ENCODE peak calls at places on chromosomes 2 and 18, in four cellular contexts. One of them, this sample, is unnamed.

GRCh38 chr2:95024306-95024880 is 1.1 kb upstream of the MAL start:
- DNase-seq in NCI-H1092: no peak
- DNase-seq in activated naive CD4-positive, alpha-beta T cell treated with anti-CD3 and anti-CD28 coated beads, Interleukin-2, amount 10 ng/mL, durations not matched to agents 7 days and 5 days: no peak
- DNase-seq in globus pallidus: peak
- DNase-seq in this sample: no peak

GRCh38 chr18:69172046-69172445 is 228.6 kb upstream of the DOK6 start:
- DNase-seq in NCI-H1092: no peak
- DNase-seq in activated naive CD4-positive, alpha-beta T cell treated with anti-CD3 and anti-CD28 coated beads, Interleukin-2, amount 10 ng/mL, durations not matched to agents 7 days and 5 days: no peak
- DNase-seq in globus pallidus: no peak
- DNase-seq in this sample: no peak

GRCh38 chr2:239363946-239364637 is 36.7 kb downstream of the HDAC4 start:
- DNase-seq in NCI-H1092: no peak
- DNase-seq in activated naive CD4-positive, alpha-beta T cell treated with anti-CD3 and anti-CD28 coated beads, Interleukin-2, amount 10 ng/mL, durations not matched to agents 7 days and 5 days: no peak
- DNase-seq in globus pallidus: no peak
- DNase-seq in this sample: no peak

GRCh38 chr2:164369416-164369815 is 251.9 kb downstream of the GRB14 start:
- DNase-seq in NCI-H1092: no peak
- DNase-seq in activated naive CD4-positive, alpha-beta T cell treated with anti-CD3 and anti-CD28 coated beads, Interleukin-2, amount 10 ng/mL, durations not matched to agents 7 days and 5 days: no peak
- DNase-seq in globus pallidus: no peak
- DNase-seq in this sample: no peak

GRCh38 chr2:62415019-62415431 is 91.0 kb downstream of the TMEM17 start:
- DNase-seq in NCI-H1092: no peak
- DNase-seq in activated naive CD4-positive, alpha-beta T cell treated with anti-CD3 and anti-CD28 coated beads, Interleukin-2, amount 10 ng/mL, durations not matched to agents 7 days and 5 days: no peak
- DNase-seq in globus pallidus: peak
- DNase-seq in this sample: no peak

GRCh38 chr18:35076556-35076955 is 35.3 kb downstream of the MAPRE2 start:
- DNase-seq in NCI-H1092: no peak
- DNase-seq in activated naive CD4-positive, alpha-beta T cell treated with anti-CD3 and anti-CD28 coated beads, Interleukin-2, amount 10 ng/mL, durations not matched to agents 7 days and 5 days: no peak
- DNase-seq in globus pallidus: no peak
- DNase-seq in this sample: no peak

GRCh38 chr2:1727796-1728474 is 16.4 kb downstream of the PXDN start:
- DNase-seq in NCI-H1092: no peak
- DNase-seq in activated naive CD4-positive, alpha-beta T cell treated with anti-CD3 and anti-CD28 coated beads, Interleukin-2, amount 10 ng/mL, durations not matched to agents 7 days and 5 days: no peak
- DNase-seq in globus pallidus: no peak
- DNase-seq in this sample: no peak

GRCh38 chr2:21175895-21176646 is 52.3 kb downstream of the TDRD15 start:
- DNase-seq in NCI-H1092: no peak
- DNase-seq in activated naive CD4-positive, alpha-beta T cell treated with anti-CD3 and anti-CD28 coated beads, Interleukin-2, amount 10 ng/mL, durations not matched to agents 7 days and 5 days: no peak
- DNase-seq in globus pallidus: peak
- DNase-seq in this sample: no peak

GRCh38 chr2:130728007-130728454 is 839 bp upstream of the GPR148 start:
- DNase-seq in NCI-H1092: no peak
- DNase-seq in activated naive CD4-positive, alpha-beta T cell treated with anti-CD3 and anti-CD28 coated beads, Interleukin-2, amount 10 ng/mL, durations not matched to agents 7 days and 5 days: peak
- DNase-seq in globus pallidus: no peak
- DNase-seq in this sample: no peak

GRCh38 chr2:85583667-85584353 is 421 bp upstream of the VAMP5 start:
- DNase-seq in NCI-H1092: no peak
- DNase-seq in activated naive CD4-positive, alpha-beta T cell treated with anti-CD3 and anti-CD28 coated beads, Interleukin-2, amount 10 ng/mL, durations not matched to agents 7 days and 5 days: peak
- DNase-seq in globus pallidus: no peak
- DNase-seq in this sample: no peak

GRCh38 chr2:62197017-62197586 is 1.2 kb downstream of the B3GNT2 start:
- DNase-seq in NCI-H1092: no peak
- DNase-seq in activated naive CD4-positive, alpha-beta T cell treated with anti-CD3 and anti-CD28 coated beads, Interleukin-2, amount 10 ng/mL, durations not matched to agents 7 days and 5 days: peak
- DNase-seq in globus pallidus: peak
- DNase-seq in this sample: no peak

GRCh38 chr2:209937893-209938292 is 64.5 kb upstream of the RPE start:
- DNase-seq in NCI-H1092: no peak
- DNase-seq in activated naive CD4-positive, alpha-beta T cell treated with anti-CD3 and anti-CD28 coated beads, Interleukin-2, amount 10 ng/mL, durations not matched to agents 7 days and 5 days: no peak
- DNase-seq in globus pallidus: no peak
- DNase-seq in this sample: no peak

GRCh38 chr2:201116959-201117734 is 1.2 kb downstream of the CFLAR start:
- DNase-seq in NCI-H1092: no peak
- DNase-seq in activated naive CD4-positive, alpha-beta T cell treated with anti-CD3 and anti-CD28 coated beads, Interleukin-2, amount 10 ng/mL, durations not matched to agents 7 days and 5 days: peak
- DNase-seq in globus pallidus: peak
- DNase-seq in this sample: peak

GRCh38 chr2:209933499-209934458 is 68.7 kb upstream of the RPE start:
- DNase-seq in NCI-H1092: no peak
- DNase-seq in activated naive CD4-positive, alpha-beta T cell treated with anti-CD3 and anti-CD28 coated beads, Interleukin-2, amount 10 ng/mL, durations not matched to agents 7 days and 5 days: no peak
- DNase-seq in globus pallidus: peak
- DNase-seq in this sample: no peak

GRCh38 chr18:24112464-24112863 is 26.4 kb upstream of the CABYR start:
- DNase-seq in NCI-H1092: no peak
- DNase-seq in activated naive CD4-positive, alpha-beta T cell treated with anti-CD3 and anti-CD28 coated beads, Interleukin-2, amount 10 ng/mL, durations not matched to agents 7 days and 5 days: no peak
- DNase-seq in globus pallidus: no peak
- DNase-seq in this sample: no peak

GRCh38 chr18:34970106-34970505 is 71.1 kb upstream of the MAPRE2 start:
- DNase-seq in NCI-H1092: no peak
- DNase-seq in activated naive CD4-positive, alpha-beta T cell treated with anti-CD3 and anti-CD28 coated beads, Interleukin-2, amount 10 ng/mL, durations not matched to agents 7 days and 5 days: no peak
- DNase-seq in globus pallidus: no peak
- DNase-seq in this sample: no peak

GRCh38 chr18:34659579-34660517 is 50.2 kb upstream of the DTNA start:
- DNase-seq in NCI-H1092: peak
- DNase-seq in activated naive CD4-positive, alpha-beta T cell treated with anti-CD3 and anti-CD28 coated beads, Interleukin-2, amount 10 ng/mL, durations not matched to agents 7 days and 5 days: no peak
- DNase-seq in globus pallidus: peak
- DNase-seq in this sample: no peak

GRCh38 chr2:40193670-40194026 is 258.2 kb downstream of the SLC8A1 start:
- DNase-seq in NCI-H1092: no peak
- DNase-seq in activated naive CD4-positive, alpha-beta T cell treated with anti-CD3 and anti-CD28 coated beads, Interleukin-2, amount 10 ng/mL, durations not matched to agents 7 days and 5 days: no peak
- DNase-seq in globus pallidus: no peak
- DNase-seq in this sample: no peak

GRCh38 chr2:100137877-100138570 is 4.4 kb downstream of the AFF3 start:
- DNase-seq in NCI-H1092: peak
- DNase-seq in activated naive CD4-positive, alpha-beta T cell treated with anti-CD3 and anti-CD28 coated beads, Interleukin-2, amount 10 ng/mL, durations not matched to agents 7 days and 5 days: peak
- DNase-seq in globus pallidus: no peak
- DNase-seq in this sample: no peak

GRCh38 chr2:120203341-120204021 is 19.7 kb downstream of the TMEM185B start:
- DNase-seq in NCI-H1092: no peak
- DNase-seq in activated naive CD4-positive, alpha-beta T cell treated with anti-CD3 and anti-CD28 coated beads, Interleukin-2, amount 10 ng/mL, durations not matched to agents 7 days and 5 days: no peak
- DNase-seq in globus pallidus: no peak
- DNase-seq in this sample: no peak

GRCh38 chr2:41957431-41957830 is 90.4 kb upstream of the PKDCC start:
- DNase-seq in NCI-H1092: no peak
- DNase-seq in activated naive CD4-positive, alpha-beta T cell treated with anti-CD3 and anti-CD28 coated beads, Interleukin-2, amount 10 ng/mL, durations not matched to agents 7 days and 5 days: no peak
- DNase-seq in globus pallidus: no peak
- DNase-seq in this sample: no peak

GRCh38 chr18:13568443-13569392 is 157.6 kb downstream of the FAM210A start:
- DNase-seq in NCI-H1092: no peak
- DNase-seq in activated naive CD4-positive, alpha-beta T cell treated with anti-CD3 and anti-CD28 coated beads, Interleukin-2, amount 10 ng/mL, durations not matched to agents 7 days and 5 days: no peak
- DNase-seq in globus pallidus: peak
- DNase-seq in this sample: no peak

GRCh38 chr2:177353084-177353483 is 39.5 kb upstream of the AGPS start:
- DNase-seq in NCI-H1092: no peak
- DNase-seq in activated naive CD4-positive, alpha-beta T cell treated with anti-CD3 and anti-CD28 coated beads, Interleukin-2, amount 10 ng/mL, durations not matched to agents 7 days and 5 days: no peak
- DNase-seq in globus pallidus: no peak
- DNase-seq in this sample: no peak

GRCh38 chr2:169095631-169096105 is 26.3 kb downstream of the DHRS9 start:
- DNase-seq in NCI-H1092: no peak
- DNase-seq in activated naive CD4-positive, alpha-beta T cell treated with anti-CD3 and anti-CD28 coated beads, Interleukin-2, amount 10 ng/mL, durations not matched to agents 7 days and 5 days: no peak
- DNase-seq in globus pallidus: no peak
- DNase-seq in this sample: no peak

GRCh38 chr2:105052773-105053172 is 14.9 kb downstream of the MRPS9 start:
- DNase-seq in NCI-H1092: no peak
- DNase-seq in activated naive CD4-positive, alpha-beta T cell treated with anti-CD3 and anti-CD28 coated beads, Interleukin-2, amount 10 ng/mL, durations not matched to agents 7 days and 5 days: no peak
- DNase-seq in globus pallidus: no peak
- DNase-seq in this sample: no peak

GRCh38 chr2:227473019-227473461 is 1.1 kb downstream of the AGFG1 start:
- DNase-seq in NCI-H1092: no peak
- DNase-seq in activated naive CD4-positive, alpha-beta T cell treated with anti-CD3 and anti-CD28 coated beads, Interleukin-2, amount 10 ng/mL, durations not matched to agents 7 days and 5 days: no peak
- DNase-seq in globus pallidus: no peak
- DNase-seq in this sample: no peak

GRCh38 chr2:215537621-215538020 is 101.8 kb upstream of the FN1 start:
- DNase-seq in NCI-H1092: no peak
- DNase-seq in activated naive CD4-positive, alpha-beta T cell treated with anti-CD3 and anti-CD28 coated beads, Interleukin-2, amount 10 ng/mL, durations not matched to agents 7 days and 5 days: no peak
- DNase-seq in globus pallidus: no peak
- DNase-seq in this sample: no peak

GRCh38 chr2:65730186-65730585 is 297.8 kb upstream of the SPRED2 start:
- DNase-seq in NCI-H1092: no peak
- DNase-seq in activated naive CD4-positive, alpha-beta T cell treated with anti-CD3 and anti-CD28 coated beads, Interleukin-2, amount 10 ng/mL, durations not matched to agents 7 days and 5 days: no peak
- DNase-seq in globus pallidus: no peak
- DNase-seq in this sample: no peak

GRCh38 chr2:133792223-133792622 is 224.0 kb upstream of the NCKAP5 start:
- DNase-seq in NCI-H1092: no peak
- DNase-seq in activated naive CD4-positive, alpha-beta T cell treated with anti-CD3 and anti-CD28 coated beads, Interleukin-2, amount 10 ng/mL, durations not matched to agents 7 days and 5 days: no peak
- DNase-seq in globus pallidus: no peak
- DNase-seq in this sample: no peak

GRCh38 chr2:191321861-191322662 is 76.9 kb downstream of the MYO1B start:
- DNase-seq in NCI-H1092: no peak
- DNase-seq in activated naive CD4-positive, alpha-beta T cell treated with anti-CD3 and anti-CD28 coated beads, Interleukin-2, amount 10 ng/mL, durations not matched to agents 7 days and 5 days: peak
- DNase-seq in globus pallidus: peak
- DNase-seq in this sample: peak

GRCh38 chr2:170354409-170354808 is 176.5 kb downstream of the MYO3B start:
- DNase-seq in NCI-H1092: no peak
- DNase-seq in activated naive CD4-positive, alpha-beta T cell treated with anti-CD3 and anti-CD28 coated beads, Interleukin-2, amount 10 ng/mL, durations not matched to agents 7 days and 5 days: no peak
- DNase-seq in globus pallidus: no peak
- DNase-seq in this sample: no peak

GRCh38 chr18:22391571-22392359 is 25.9 kb downstream of the CTAGE1 start:
- DNase-seq in NCI-H1092: no peak
- DNase-seq in activated naive CD4-positive, alpha-beta T cell treated with anti-CD3 and anti-CD28 coated beads, Interleukin-2, amount 10 ng/mL, durations not matched to agents 7 days and 5 days: no peak
- DNase-seq in globus pallidus: no peak
- DNase-seq in this sample: no peak

GRCh38 chr2:64686283-64686956 is 32.7 kb upstream of the SERTAD2 start:
- DNase-seq in NCI-H1092: no peak
- DNase-seq in activated naive CD4-positive, alpha-beta T cell treated with anti-CD3 and anti-CD28 coated beads, Interleukin-2, amount 10 ng/mL, durations not matched to agents 7 days and 5 days: no peak
- DNase-seq in globus pallidus: no peak
- DNase-seq in this sample: no peak

GRCh38 chr2:240432820-240433801 is 2.4 kb upstream of the GPC1 start:
- DNase-seq in NCI-H1092: no peak
- DNase-seq in activated naive CD4-positive, alpha-beta T cell treated with anti-CD3 and anti-CD28 coated beads, Interleukin-2, amount 10 ng/mL, durations not matched to agents 7 days and 5 days: peak
- DNase-seq in globus pallidus: no peak
- DNase-seq in this sample: no peak

GRCh38 chr2:112881217-112882000 is 29.6 kb upstream of the IL37 start:
- DNase-seq in NCI-H1092: no peak
- DNase-seq in activated naive CD4-positive, alpha-beta T cell treated with anti-CD3 and anti-CD28 coated beads, Interleukin-2, amount 10 ng/mL, durations not matched to agents 7 days and 5 days: no peak
- DNase-seq in globus pallidus: peak
- DNase-seq in this sample: peak

GRCh38 chr2:36731941-36732700 is 35.6 kb downstream of the VIT start:
- DNase-seq in NCI-H1092: no peak
- DNase-seq in activated naive CD4-positive, alpha-beta T cell treated with anti-CD3 and anti-CD28 coated beads, Interleukin-2, amount 10 ng/mL, durations not matched to agents 7 days and 5 days: no peak
- DNase-seq in globus pallidus: no peak
- DNase-seq in this sample: no peak